ENCODE peak calls at places on chromosome 3, in seven cellular contexts. N is tibial artery; C is small intestine; I is heart left ventricle; R is ovary; P is ascending aorta; U is CD8-positive, alpha-beta memory T cell. G is an unnamed sample.
A peak's percentile ranks its signal among the peaks of the same experiment; 100 is the strongest.

GRCh38 chr3:50272911-50273688 is 4.2 kb downstream of the SEMA3B start:
- DNase-seq in N (peak; percentile 81), C (peak; percentile 84), I (peak; percentile 83), R (peak; percentile 78), P (no peak), U (peak; percentile 73), G (peak; percentile 89)

GRCh38 chr3:159059395-159059794 is 257.5 kb downstream of the MFSD1 start:
- DNase-seq in N (no peak), C (no peak), I (no peak), R (no peak), P (no peak), U (no peak), G (no peak)

GRCh38 chr3:98359993-98360675 is 6.5 kb downstream of the OR5K4 start:
- DNase-seq in N (no peak), C (no peak), I (no peak), R (no peak), P (no peak), U (no peak), G (no peak)

GRCh38 chr3:106013971-106014370 is 145.2 kb upstream of the CBLB start:
- DNase-seq in N (no peak), C (no peak), I (no peak), R (no peak), P (no peak), U (no peak), G (no peak)

GRCh38 chr3:13025778-13026518 is 47.3 kb downstream of the IQSEC1 start:
- DNase-seq in N (no peak), C (no peak), I (no peak), R (no peak), P (no peak), U (no peak), G (no peak)

GRCh38 chr3:31973837-31974236 is 7.2 kb downstream of the OSBPL10 start:
- DNase-seq in N (no peak), C (no peak), I (no peak), R (no peak), P (no peak), U (no peak), G (no peak)

GRCh38 chr3:150215616-150216015 is 192.5 kb upstream of the TSC22D2 start:
- DNase-seq in N (no peak), C (no peak), I (no peak), R (no peak), P (no peak), U (no peak), G (no peak)

GRCh38 chr3:169286992-169287391 is 376.5 kb downstream of the MECOM start:
- DNase-seq in N (no peak), C (no peak), I (no peak), R (no peak), P (no peak), U (no peak), G (no peak)

GRCh38 chr3:46089237-46090011 is 62.1 kb upstream of the XCR1 start:
- DNase-seq in N (peak; percentile 88), C (no peak), I (peak; percentile 71), R (no peak), P (peak; percentile 74), U (no peak), G (peak; percentile 89)

GRCh38 chr3:37906734-37907282 is 45.1 kb downstream of the CTDSPL start:
- DNase-seq in N (no peak), C (no peak), I (no peak), R (no peak), P (no peak), U (no peak), G (no peak)

GRCh38 chr3:111862974-111863373 is 3.9 kb downstream of the PHLDB2 start:
- DNase-seq in N (no peak), C (no peak), I (no peak), R (no peak), P (no peak), U (no peak), G (no peak)
- H3K27ac ChIP-seq in N (peak overlapping the region; percentile 98), C (no peak overlapping the region), I (peak overlapping the region; percentile 97), R (no peak overlapping the region), P (peak overlapping the region; percentile 97), U (no peak overlapping the region), G (peak overlapping the region; percentile 93)

GRCh38 chr3:112132088-112132487 is 960 bp downstream of the GCSAM start:
- DNase-seq in N (no peak), C (no peak), I (no peak), R (no peak), P (no peak), U (no peak), G (no peak)

GRCh38 chr3:112132975-112133448 is at the start of gene GCSAM:
- DNase-seq in N (peak; percentile 65), C (peak; percentile 31), I (peak; percentile 43), R (no peak), P (peak; percentile 25), U (peak; percentile 61), G (no peak)

GRCh38 chr3:112134335-112135124 is 1.5 kb upstream of the GCSAM start:
- DNase-seq in N (no peak), C (peak; percentile 53), I (no peak), R (no peak), P (no peak), U (peak; percentile 34), G (no peak)

GRCh38 chr3:112132554-112132953 is 494 bp downstream of the GCSAM start:
- DNase-seq in N (no peak), C (no peak), I (no peak), R (no peak), P (no peak), U (no peak), G (no peak)

DNA sequence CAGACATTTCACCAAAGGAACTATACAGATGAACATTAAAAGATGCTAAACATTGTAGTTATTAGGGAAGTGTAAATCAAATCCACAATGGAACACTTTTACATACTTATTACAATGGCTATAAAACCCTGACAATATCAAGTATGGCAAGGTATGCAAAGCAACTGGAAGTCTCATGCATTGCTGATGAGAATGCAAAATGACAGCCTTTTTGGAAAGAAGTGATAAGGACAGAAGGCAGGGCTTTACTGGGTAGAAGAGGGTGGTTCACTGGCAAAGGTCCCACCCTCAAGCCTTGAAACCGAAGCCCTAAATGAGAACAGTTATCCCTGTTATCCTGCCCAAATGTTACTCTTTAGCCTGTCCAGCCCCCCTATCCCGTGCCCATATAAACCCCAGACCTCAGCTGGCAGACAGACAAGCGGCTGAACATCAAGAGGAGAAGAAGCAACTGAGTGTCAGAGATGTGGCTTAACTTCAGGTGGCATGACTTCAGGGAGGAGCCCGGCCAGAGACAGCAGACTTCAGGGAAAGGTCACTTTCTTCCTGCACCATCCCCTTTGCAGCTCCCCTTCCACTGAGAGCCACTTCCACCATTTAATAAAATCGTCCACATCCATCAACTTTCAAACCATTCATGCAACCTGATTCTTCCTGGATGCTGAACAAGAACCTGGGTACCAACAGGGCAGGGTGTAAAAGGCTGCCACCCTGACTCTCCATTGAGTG is 722 bp upstream of the GCSAM start:
- DNase-seq in N (no peak), C (no peak), I (no peak), R (no peak), P (no peak), U (no peak), G (no peak)
- H3K4me1 ChIP-seq in N (no peaks in the 10 kb centered on the region), C (no peaks in the 10 kb centered on the region), I (no peaks in the 10 kb centered on the region), R (no peaks in the 10 kb centered on the region), P (no peaks in the 10 kb centered on the region), U (peaks cover 62% of the 10 kb centered on the region), G (no peaks in the 10 kb centered on the region)

GRCh38 chr3:24365168-24365567 is 129.5 kb downstream of the THRB start:
- DNase-seq in N (peak; percentile 78), C (peak; percentile 87), I (peak; percentile 57), R (no peak), P (peak; percentile 41), U (no peak), G (peak; percentile 64)

GRCh38 chr3:24361661-24362060 is 133.0 kb downstream of the THRB start:
- DNase-seq in N (no peak), C (no peak), I (no peak), R (no peak), P (no peak), U (no peak), G (no peak)

GRCh38 chr3:24367216-24367615 is 127.4 kb downstream of the THRB start:
- DNase-seq in N (no peak), C (no peak), I (no peak), R (no peak), P (no peak), U (no peak), G (no peak)

GRCh38 chr3:24363242-24363641 is 131.4 kb downstream of the THRB start:
- DNase-seq in N (no peak), C (peak; percentile 76), I (no peak), R (no peak), P (no peak), U (no peak), G (no peak)

DNA sequence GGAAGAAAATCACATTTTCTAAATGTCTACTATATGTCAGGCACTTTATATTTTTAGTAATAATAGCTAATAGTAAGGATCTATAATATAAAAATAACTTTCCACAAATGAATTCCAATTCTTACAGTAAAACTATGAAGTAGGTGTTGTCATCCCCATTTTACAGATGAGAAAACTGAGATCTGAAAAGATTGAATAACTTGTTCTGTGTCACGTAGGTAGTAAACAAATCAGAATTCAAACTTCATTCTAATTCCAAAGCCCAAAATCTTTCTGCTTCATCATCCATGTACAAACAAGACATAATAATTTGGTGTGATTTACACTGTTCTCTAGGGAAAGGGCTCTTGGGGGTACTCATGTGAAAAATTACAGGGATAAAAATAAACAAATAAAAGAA is 130.3 kb downstream of the THRB start:
- DNase-seq in N (no peak), C (no peak), I (no peak), R (no peak), P (no peak), U (no peak), G (no peak)
- H3K27ac ChIP-seq in N (peak overlapping the region; percentile 34), C (no peak overlapping the region), I (no peak overlapping the region), R (no peak overlapping the region), P (peak overlapping the region; percentile 62), U (no peak overlapping the region), G (no peak overlapping the region)

DNA sequence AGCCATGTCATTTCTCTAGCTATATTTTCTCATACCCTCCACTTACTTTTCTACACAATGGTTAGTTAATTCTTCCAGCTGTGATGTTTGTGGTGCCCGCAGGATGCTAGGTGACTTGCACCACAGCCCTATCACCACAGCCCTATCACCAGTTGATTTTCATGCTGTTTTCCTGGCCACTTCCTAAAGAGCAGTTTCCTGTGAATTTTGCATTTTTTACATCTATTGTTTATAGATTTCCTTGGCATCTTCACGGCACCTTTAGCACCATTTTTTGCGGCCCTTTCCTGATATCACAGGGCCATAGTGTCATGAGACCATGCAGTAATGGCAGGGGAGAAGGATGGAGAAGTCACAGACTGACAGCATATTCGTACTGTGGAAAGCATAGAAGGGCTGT is 132.9 kb upstream of the PRICKLE2 start:
- DNase-seq in N (no peak), C (no peak), I (no peak), R (no peak), P (no peak), U (no peak), G (no peak)
- H3K4me1 ChIP-seq in N (no peaks in the 10 kb centered on the region), C (peaks cover 2% of the 10 kb centered on the region), I (peaks cover 14% of the 10 kb centered on the region), R (peaks cover 3% of the 10 kb centered on the region), P (no peaks in the 10 kb centered on the region), U (no peaks in the 10 kb centered on the region), G (no peaks in the 10 kb centered on the region)

GRCh38 chr3:160403796-160404510 is 4.5 kb downstream of the SMC4 start:
- DNase-seq in N (no peak), C (no peak), I (no peak), R (no peak), P (no peak), U (no peak), G (no peak)
- H3K27ac ChIP-seq in N (peak overlapping the region; percentile 87), C (no peak overlapping the region), I (no peak overlapping the region), R (no peak overlapping the region), P (peak overlapping the region; percentile 62), U (no peak overlapping the region), G (no peak overlapping the region)

DNA sequence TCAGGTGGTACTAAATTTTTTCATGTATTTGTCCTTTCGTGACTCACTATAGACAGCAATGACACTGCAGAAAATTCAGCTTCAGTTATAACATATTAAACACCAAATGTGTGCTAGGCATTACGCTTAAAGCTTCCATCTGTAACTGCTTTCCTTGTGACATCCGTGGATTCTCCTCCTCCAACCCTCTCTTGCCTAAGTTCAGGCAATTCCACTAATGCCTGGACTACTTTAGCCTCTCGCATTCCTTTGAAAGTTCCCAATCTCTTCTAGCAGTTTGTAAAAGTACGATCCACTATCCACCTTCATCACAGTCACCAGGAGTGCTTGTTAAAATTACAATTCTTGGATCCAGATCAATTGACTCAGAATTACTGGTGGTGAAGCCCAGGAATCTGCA is 17.7 kb downstream of the CCDC80 start:
- DNase-seq in N (no peak), C (no peak), I (no peak), R (no peak), P (no peak), U (no peak), G (no peak)
- H3K4me1 ChIP-seq in N (peaks cover 18% of the 10 kb centered on the region), C (no peaks in the 10 kb centered on the region), I (peaks cover 2% of the 10 kb centered on the region), R (peaks cover 12% of the 10 kb centered on the region), P (no peaks in the 10 kb centered on the region), U (no peaks in the 10 kb centered on the region), G (no peaks in the 10 kb centered on the region)

G was measured in right atrium auricular region.